ENCODE peak calls at places on chromosomes 12 and 14, in five cellular contexts. One of them, this sample, is unnamed.

GRCh38 chr14:105909046-105909827 is 382.9 kb downstream of the TMEM121 start:
- DNase-seq in suprapubic skin: no peak
- DNase-seq in spleen: peak; percentile 64
- DNase-seq in HL-60: no peak
- DNase-seq in stomach: no peak
- DNase-seq in this sample: no peak

GRCh38 chr14:71141701-71142374 is 234.6 kb downstream of the PCNX1 start:
- DNase-seq in stomach: no peak
- DNase-seq in HL-60: no peak
- DNase-seq in suprapubic skin: no peak
- DNase-seq in spleen: no peak
- DNase-seq in this sample: no peak

GRCh38 chr12:132158677-132159554 is 14.7 kb downstream of the NOC4L start:
- DNase-seq in spleen: peak; percentile 41
- DNase-seq in stomach: no peak
- DNase-seq in HL-60: no peak
- DNase-seq in suprapubic skin: no peak
- DNase-seq in this sample: no peak

GRCh38 chr14:99944241-99944651 is 121.0 kb upstream of the EVL start:
- DNase-seq in HL-60: no peak
- DNase-seq in suprapubic skin: no peak
- DNase-seq in stomach: peak; percentile 36
- DNase-seq in spleen: no peak
- DNase-seq in this sample: no peak

GRCh38 chr12:90086281-90086680 is 377.6 kb upstream of the ATP2B1 start:
- DNase-seq in suprapubic skin: no peak
- DNase-seq in HL-60: no peak
- DNase-seq in stomach: no peak
- DNase-seq in spleen: no peak
- DNase-seq in this sample: no peak

GRCh38 chr12:52058631-52059324 is 7.5 kb downstream of the NR4A1 start:
- DNase-seq in HL-60: no peak
- DNase-seq in suprapubic skin: no peak
- DNase-seq in stomach: no peak
- DNase-seq in spleen: no peak
- DNase-seq in this sample: peak; percentile 92

GRCh38 chr12:52243774-52244614 is 11.0 kb downstream of the KRT7 start:
- DNase-seq in suprapubic skin: peak; percentile 92
- DNase-seq in spleen: peak; percentile 81
- DNase-seq in stomach: peak; percentile 85
- DNase-seq in HL-60: peak; percentile 76
- DNase-seq in this sample: no peak

GRCh38 chr14:87108726-87109125 is 884.3 kb downstream of the GALC start:
- DNase-seq in stomach: no peak
- DNase-seq in spleen: no peak
- DNase-seq in HL-60: no peak
- DNase-seq in suprapubic skin: no peak
- DNase-seq in this sample: no peak

GRCh38 chr12:1662761-1663439 is 28.0 kb upstream of the ADIPOR2 start:
- DNase-seq in suprapubic skin: peak; percentile 71
- DNase-seq in stomach: peak; percentile 73
- DNase-seq in HL-60: no peak
- DNase-seq in spleen: peak; percentile 82
- DNase-seq in this sample: no peak

GRCh38 chr12:71054551-71054950 is 103.2 kb downstream of the TSPAN8 start:
- DNase-seq in stomach: no peak
- DNase-seq in spleen: no peak
- DNase-seq in HL-60: no peak
- DNase-seq in suprapubic skin: no peak
- DNase-seq in this sample: no peak

GRCh38 chr12:126708492-126708896 is 1558.5 kb upstream of the TMEM132C start:
- DNase-seq in spleen: no peak
- DNase-seq in suprapubic skin: no peak
- DNase-seq in HL-60: no peak
- DNase-seq in stomach: no peak
- DNase-seq in this sample: no peak

GRCh38 chr12:37548266-37548805 is 768.2 kb upstream of the ALG10B start:
- DNase-seq in suprapubic skin: no peak
- DNase-seq in spleen: no peak
- DNase-seq in HL-60: no peak
- DNase-seq in stomach: no peak
- DNase-seq in this sample: no peak

GRCh38 chr12:60173213-60174170 is 577.7 kb downstream of the SLC16A7 start:
- DNase-seq in stomach: no peak
- DNase-seq in spleen: no peak
- DNase-seq in suprapubic skin: no peak
- DNase-seq in HL-60: peak; percentile 55
- DNase-seq in this sample: no peak

GRCh38 chr14:84891414-84891813 is 638.5 kb upstream of the FLRT2 start:
- DNase-seq in spleen: no peak
- DNase-seq in stomach: no peak
- DNase-seq in HL-60: no peak
- DNase-seq in suprapubic skin: no peak
- DNase-seq in this sample: no peak

GRCh38 chr14:60647081-60647836 is 2.0 kb downstream of the SIX1 start:
- DNase-seq in stomach: no peak
- DNase-seq in HL-60: no peak
- DNase-seq in spleen: no peak
- DNase-seq in suprapubic skin: no peak
- DNase-seq in this sample: no peak

GRCh38 chr14:56333361-56334279 is 215.4 kb downstream of the PELI2 start:
- DNase-seq in spleen: no peak
- DNase-seq in stomach: no peak
- DNase-seq in HL-60: peak; percentile 12
- DNase-seq in suprapubic skin: no peak
- DNase-seq in this sample: no peak

GRCh38 chr12:120668091-120668796 is 18.7 kb upstream of the MLEC start:
- DNase-seq in suprapubic skin: no peak
- DNase-seq in HL-60: no peak
- DNase-seq in stomach: no peak
- DNase-seq in spleen: peak; percentile 65
- DNase-seq in this sample: no peak

GRCh38 chr14:67335781-67336180 is 23.8 kb downstream of the ATP6V1D start:
- DNase-seq in spleen: no peak
- DNase-seq in suprapubic skin: no peak
- DNase-seq in stomach: no peak
- DNase-seq in HL-60: no peak
- DNase-seq in this sample: no peak

GRCh38 chr12:125683748-125684381 is 618.6 kb downstream of the AACS start:
- DNase-seq in spleen: no peak
- DNase-seq in suprapubic skin: no peak
- DNase-seq in HL-60: no peak
- DNase-seq in stomach: peak; percentile 70
- DNase-seq in this sample: no peak

GRCh38 chr12:94200069-94200468 is 51.7 kb downstream of the PLXNC1 start:
- DNase-seq in stomach: no peak
- DNase-seq in HL-60: no peak
- DNase-seq in suprapubic skin: no peak
- DNase-seq in spleen: no peak
- DNase-seq in this sample: no peak

GRCh38 chr12:46483572-46484395 is 111.2 kb upstream of the SLC38A2 start:
- DNase-seq in suprapubic skin: no peak
- DNase-seq in spleen: no peak
- DNase-seq in HL-60: no peak
- DNase-seq in stomach: no peak
- DNase-seq in this sample: no peak

GRCh38 chr12:51392556-51393237 is 1.5 kb upstream of the GALNT6 start:
- DNase-seq in stomach: no peak
- DNase-seq in HL-60: no peak
- DNase-seq in suprapubic skin: no peak
- DNase-seq in spleen: no peak
- DNase-seq in this sample: no peak

GRCh38 chr12:49336645-49337584 is at the start of gene C1QL4:
- DNase-seq in stomach: peak; percentile 85
- DNase-seq in suprapubic skin: peak; percentile 89
- DNase-seq in HL-60: peak; percentile 43
- DNase-seq in spleen: peak; percentile 94
- DNase-seq in this sample: no peak

GRCh38 chr12:63965936-63966602 is 121.6 kb downstream of the SRGAP1 start:
- DNase-seq in spleen: no peak
- DNase-seq in stomach: no peak
- DNase-seq in suprapubic skin: no peak
- DNase-seq in HL-60: no peak
- DNase-seq in this sample: no peak

GRCh38 chr14:51328942-51329350 is 88.9 kb downstream of the TMX1 start:
- DNase-seq in suprapubic skin: no peak
- DNase-seq in HL-60: no peak
- DNase-seq in stomach: no peak
- DNase-seq in spleen: no peak
- DNase-seq in this sample: no peak

GRCh38 chr12:48177985-48178384 is 5.5 kb upstream of the CCDC184 start:
- DNase-seq in suprapubic skin: no peak
- DNase-seq in stomach: no peak
- DNase-seq in spleen: no peak
- DNase-seq in HL-60: no peak
- DNase-seq in this sample: no peak

GRCh38 chr12:48182659-48183058 is 785 bp upstream of the CCDC184 start:
- DNase-seq in suprapubic skin: no peak
- DNase-seq in stomach: no peak
- DNase-seq in HL-60: no peak
- DNase-seq in spleen: no peak
- DNase-seq in this sample: no peak

GRCh38 chr12:48180424-48180823 is 3.0 kb upstream of the CCDC184 start:
- DNase-seq in HL-60: no peak
- DNase-seq in suprapubic skin: no peak
- DNase-seq in spleen: no peak
- DNase-seq in stomach: no peak
- DNase-seq in this sample: no peak

GRCh38 chr12:48183091-48183875 is at the start of gene CCDC184:
- DNase-seq in stomach: peak; percentile 48
- DNase-seq in HL-60: peak; percentile 38
- DNase-seq in suprapubic skin: peak; percentile 69
- DNase-seq in spleen: peak; percentile 91
- DNase-seq in this sample: no peak

DNA sequence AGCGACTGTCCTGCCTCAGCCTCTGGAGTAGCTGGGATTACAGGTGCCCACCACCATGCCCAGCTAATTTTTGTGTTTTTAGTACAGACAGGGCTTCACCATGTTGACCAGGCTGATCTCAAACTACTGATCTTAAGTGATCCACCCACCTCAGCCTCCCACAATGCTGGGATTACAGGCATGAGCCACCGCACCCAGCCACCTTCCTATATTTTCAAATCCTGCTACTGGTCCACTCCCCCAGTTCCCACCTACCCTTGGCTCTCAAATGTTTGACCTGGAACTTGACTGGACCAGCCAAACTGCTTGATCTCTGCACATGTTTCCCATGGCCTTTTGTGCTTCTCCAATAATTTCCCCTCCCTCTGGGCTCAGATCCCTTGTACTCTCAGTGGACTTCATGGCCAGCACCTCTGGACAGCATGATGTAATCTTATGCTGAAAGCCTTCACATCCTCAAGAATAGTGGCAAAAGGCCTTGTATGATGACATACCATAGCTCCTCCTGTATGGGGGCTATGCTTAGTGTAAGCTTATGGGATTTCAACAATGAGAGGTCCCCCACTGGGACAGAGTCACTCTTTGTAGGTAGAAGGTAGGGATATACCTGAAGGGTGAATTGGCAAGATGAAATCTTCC is 2.5 kb upstream of the CCDC184 start:
- DNase-seq in suprapubic skin: no peak
- DNase-seq in stomach: no peak
- DNase-seq in spleen: no peak
- DNase-seq in HL-60: no peak
- DNase-seq in this sample: no peak
- H3K27me3 ChIP-seq in suprapubic skin: peaks cover 60% of the 10 kb centered on the region
- H3K27me3 ChIP-seq in stomach: peaks cover 29% of the 10 kb centered on the region
- H3K27me3 ChIP-seq in spleen: peaks cover 39% of the 10 kb centered on the region
- H3K27me3 ChIP-seq in HL-60: peaks cover 38% of the 10 kb centered on the region
- H3K27me3 ChIP-seq in this sample: no peaks in the 10 kb centered on the region

GRCh38 chr12:58924652-58925051 is 4.3 kb upstream of the LRIG3 start:
- DNase-seq in suprapubic skin: no peak
- DNase-seq in spleen: no peak
- DNase-seq in HL-60: no peak
- DNase-seq in stomach: no peak
- DNase-seq in this sample: no peak

GRCh38 chr12:58927112-58927511 is 6.8 kb upstream of the LRIG3 start:
- DNase-seq in suprapubic skin: no peak
- DNase-seq in stomach: no peak
- DNase-seq in spleen: no peak
- DNase-seq in HL-60: no peak
- DNase-seq in this sample: no peak

GRCh38 chr12:58925733-58926113 is 5.4 kb upstream of the LRIG3 start:
- DNase-seq in suprapubic skin: no peak
- DNase-seq in spleen: no peak
- DNase-seq in stomach: no peak
- DNase-seq in HL-60: no peak
- DNase-seq in this sample: no peak

GRCh38 chr12:58923781-58924180 is 3.5 kb upstream of the LRIG3 start:
- DNase-seq in HL-60: no peak
- DNase-seq in spleen: no peak
- DNase-seq in stomach: no peak
- DNase-seq in suprapubic skin: no peak
- DNase-seq in this sample: no peak

GRCh38 chr12:58925111-58925732 is 4.9 kb upstream of the LRIG3 start:
- DNase-seq in stomach: no peak
- DNase-seq in suprapubic skin: no peak
- DNase-seq in HL-60: no peak
- DNase-seq in spleen: no peak
- DNase-seq in this sample: no peak
- TF ChIP-seq POLR2AphosphoS5 in stomach: peak; percentile 87
- TF ChIP-seq POLR2AphosphoS5 in suprapubic skin: no peak
- TF ChIP-seq POLR2AphosphoS5 in HL-60: no peak
- TF ChIP-seq POLR2AphosphoS5 in spleen: no peak
- TF ChIP-seq POLR2AphosphoS5 in this sample: no peak

GRCh38 chr14:77140937-77141591 is 527 bp downstream of the ZDHHC22 start:
- DNase-seq in spleen: peak; percentile 72
- DNase-seq in stomach: no peak
- DNase-seq in HL-60: no peak
- DNase-seq in suprapubic skin: no peak
- DNase-seq in this sample: no peak
- TF ChIP-seq CTCF in spleen: peak; percentile 40
- TF ChIP-seq CTCF in stomach: no peak
- TF ChIP-seq CTCF in HL-60: no peak
- TF ChIP-seq CTCF in suprapubic skin: no peak
- TF ChIP-seq CTCF in this sample: no peak

DNA sequence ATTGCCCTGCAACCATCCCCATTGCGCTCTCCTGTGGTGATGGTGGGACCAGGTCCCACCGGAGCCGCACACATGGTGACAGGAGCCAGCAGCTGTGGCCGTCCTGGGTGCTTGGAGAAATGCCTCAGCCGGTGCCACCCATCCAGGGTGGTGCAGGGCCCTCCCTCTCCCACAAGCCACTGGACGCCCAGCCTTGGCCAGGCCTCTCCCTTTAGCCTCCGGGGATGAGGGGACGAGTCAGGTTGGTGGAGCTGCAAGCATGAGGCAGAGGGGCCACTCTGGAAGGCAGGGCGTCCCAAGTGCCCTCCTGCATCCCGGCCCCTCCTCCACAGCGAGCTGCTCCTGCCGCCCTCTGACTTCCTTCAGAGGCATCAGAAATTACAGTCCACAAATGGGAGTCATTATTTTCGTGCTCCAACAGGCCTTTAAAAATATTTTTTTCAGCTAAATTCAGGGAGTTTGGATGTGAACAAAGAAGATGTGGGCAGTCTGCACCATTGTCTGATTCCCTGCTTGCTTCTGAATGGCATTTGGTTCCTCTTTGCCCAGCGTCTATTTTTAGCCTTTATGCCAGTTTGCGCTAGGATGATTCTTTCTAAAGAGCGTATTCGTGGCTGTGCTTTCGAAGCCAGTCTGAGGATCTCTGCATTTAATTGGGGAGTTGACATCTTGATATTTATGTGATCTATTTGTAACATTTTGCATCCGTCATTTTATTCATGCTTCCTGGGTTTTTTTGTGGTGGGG is 189.4 kb downstream of the ADGRD1 start:
- DNase-seq in HL-60: no peak
- DNase-seq in suprapubic skin: no peak
- DNase-seq in spleen: no peak
- DNase-seq in stomach: no peak
- DNase-seq in this sample: no peak
- H3K27me3 ChIP-seq in HL-60: no peaks in the 10 kb centered on the region
- H3K27me3 ChIP-seq in suprapubic skin: peaks cover 7% of the 10 kb centered on the region
- H3K27me3 ChIP-seq in spleen: no peaks in the 10 kb centered on the region
- H3K27me3 ChIP-seq in stomach: no peaks in the 10 kb centered on the region
- H3K27me3 ChIP-seq in this sample: no peaks in the 10 kb centered on the region

This sample was measured in vagina.